ENCODE peak calls at places on chromosomes 4 and X, in four cellular contexts. V is lung, X is GM23338, P is activated B cell treated with CpG ODN at 0.5 μM for 24 hours. H is an unnamed sample.

GRCh38 chr4:41477200-41477910 is 60.6 kb upstream of the LIMCH1 start:
- DNase-seq in V (no peak), X (no peak), P (no peak), H (no peak)

GRCh38 chr4:8251110-8251883 is 18.3 kb upstream of the HTRA3 start:
- DNase-seq in V (no peak), X (no peak), P (no peak), H (no peak)

GRCh38 chr4:82604522-82604921 is 42.7 kb upstream of the TMEM150C start:
- DNase-seq in V (no peak), X (no peak), P (no peak), H (no peak)

GRCh38 chr4:13529130-13529919 is 15.0 kb downstream of the NKX3-2 start:
- DNase-seq in V (no peak), X (no peak), P (no peak), H (no peak)

GRCh38 chr4:176526704-176527103 is 206.9 kb downstream of the SPCS3 start:
- DNase-seq in V (no peak), X (no peak), P (no peak), H (no peak)

GRCh38 chrX:72216973-72217372 is 21.9 kb downstream of the ERCC6L start:
- DNase-seq in V (no peak), X (no peak), P (no peak), H (no peak)

GRCh38 chr4:96677499-96677898 is 837.6 kb downstream of the PDHA2 start:
- DNase-seq in V (no peak), X (no peak), P (no peak), H (no peak)

GRCh38 chr4:183499389-183499788 is 5.5 kb upstream of the ING2 start:
- DNase-seq in V (no peak), X (no peak), P (no peak), H (no peak)

GRCh38 chr4:96194993-96195392 is 355.1 kb downstream of the PDHA2 start:
- DNase-seq in V (no peak), X (no peak), P (no peak), H (no peak)

GRCh38 chr4:102295153-102295862 is 50.0 kb downstream of the SLC39A8 start:
- DNase-seq in V (no peak), X (no peak), P (no peak), H (no peak)

GRCh38 chr4:88705805-88706518 is 8.3 kb upstream of the NAP1L5 start:
- DNase-seq in V (no peak), X (no peak), P (no peak), H (no peak)

GRCh38 chrX:136954930-136955329 is 74.4 kb upstream of the RBMX start:
- DNase-seq in V (no peak), X (peak), P (no peak), H (no peak)

GRCh38 chr4:152464030-152464823 is 71.7 kb downstream of the FBXW7 start:
- DNase-seq in V (no peak), X (no peak), P (no peak), H (no peak)

GRCh38 chr4:41125558-41126311 is 88.6 kb downstream of the APBB2 start:
- DNase-seq in V (no peak), X (no peak), P (no peak), H (no peak)

GRCh38 chr4:2102045-2102883 is 43.1 kb downstream of the NAT8L start:
- DNase-seq in V (no peak), X (no peak), P (no peak), H (no peak)

GRCh38 chr4:118158946-118159345 is 124.7 kb downstream of the NDST3 start:
- DNase-seq in V (no peak), X (no peak), P (no peak), H (no peak)

GRCh38 chr4:7297374-7297773 is 105.0 kb downstream of the SORCS2 start:
- DNase-seq in V (no peak), X (no peak), P (no peak), H (no peak)

GRCh38 chrX:80334583-80334982 is 85.7 kb upstream of the TENT5D start:
- DNase-seq in V (no peak), X (no peak), P (no peak), H (no peak)

GRCh38 chrX:13180807-13181206 is 136.4 kb upstream of the FAM9C start:
- DNase-seq in V (no peak), X (no peak), P (no peak), H (no peak)

GRCh38 chr4:4327652-4328121 is 37.6 kb downstream of the ZBTB49 start:
- DNase-seq in V (no peak), X (peak), P (no peak), H (peak)

GRCh38 chr4:125780747-125781146 is 466.0 kb downstream of the FAT4 start:
- DNase-seq in V (no peak), X (no peak), P (no peak), H (no peak)

GRCh38 chrX:112669834-112670233 is 9.9 kb downstream of the LHFPL1 start:
- DNase-seq in V (no peak), X (no peak), P (no peak), H (no peak)

GRCh38 chr4:180827610-180828009 is 1415.6 kb upstream of the TENM3 start:
- DNase-seq in V (no peak), X (no peak), P (no peak), H (no peak)

GRCh38 chr4:18397681-18398080 is 376.1 kb upstream of the LCORL start:
- DNase-seq in V (no peak), X (peak), P (no peak), H (no peak)

GRCh38 chr4:41359069-41359769 is 102.5 kb downstream of the UCHL1 start:
- DNase-seq in V (peak), X (peak), P (no peak), H (no peak)

GRCh38 chrX:154046262-154046771 is 26.6 kb upstream of the IRAK1 start:
- DNase-seq in V (no peak), X (no peak), P (no peak), H (no peak)

GRCh38 chr4:147060171-147060931 is 114.7 kb upstream of the TTC29 start:
- DNase-seq in V (no peak), X (no peak), P (no peak), H (no peak)

GRCh38 chrX:41332408-41332987 is 1.5 kb upstream of the DDX3X start:
- DNase-seq in V (no peak), X (peak), P (no peak), H (no peak)

GRCh38 chr4:176610594-176610993 is 182.1 kb downstream of the VEGFC start:
- DNase-seq in V (no peak), X (no peak), P (no peak), H (no peak)

GRCh38 chrX:48938721-48939416 is 18.5 kb downstream of the OTUD5 start:
- DNase-seq in V (no peak), X (no peak), P (peak), H (no peak)

GRCh38 chr4:60133414-60133813 is 1066.7 kb upstream of the ADGRL3 start:
- DNase-seq in V (no peak), X (no peak), P (no peak), H (no peak)

GRCh38 chr4:75939890-75940691 is 722 bp downstream of the NAAA start:
- DNase-seq in V (peak), X (peak), P (peak), H (peak)

GRCh38 chr4:30269850-30270249 is 450.3 kb upstream of the PCDH7 start:
- DNase-seq in V (no peak), X (peak), P (no peak), H (no peak)
- TF ChIP-seq CTCF in V (no peak), X (peak), P (no peak), H (no peak)

GRCh38 chr4:140046037-140046436 is 107.9 kb downstream of the MAML3 start:
- DNase-seq in V (no peak), X (no peak), P (no peak), H (no peak)
- TF ChIP-seq CTCF in V (no peak), X (no peak), P (no peak), H (no peak)

GRCh38 chrX:134999469-134999868 is 8.7 kb downstream of the SMIM10 start:
- DNase-seq in V (no peak), X (peak), P (no peak), H (no peak)

GRCh38 chrX:135003876-135004623 is 13.3 kb downstream of the SMIM10 start:
- DNase-seq in V (peak), X (peak), P (peak), H (peak)

GRCh38 chrX:135000516-135000915 is 9.7 kb downstream of the SMIM10 start:
- DNase-seq in V (no peak), X (no peak), P (no peak), H (no peak)

DNA sequence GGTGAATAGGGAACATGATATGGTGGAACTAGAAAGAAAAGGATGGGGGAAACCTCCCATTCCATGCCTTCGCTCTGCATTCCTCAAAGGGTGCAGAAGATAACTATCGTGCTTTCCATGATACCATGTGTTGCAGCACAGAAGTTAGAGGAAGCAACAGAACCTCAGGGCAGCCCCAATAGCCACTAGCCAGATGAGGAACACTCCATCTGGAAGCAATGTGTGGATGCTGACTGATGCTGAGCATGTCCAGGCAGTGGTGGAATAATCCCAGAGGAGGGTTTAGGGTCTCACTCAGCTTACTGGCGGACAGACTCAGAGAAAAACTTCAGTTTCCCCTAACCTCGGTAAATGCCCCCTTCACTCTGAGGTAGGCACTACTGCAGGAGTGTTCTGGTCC is 7.5 kb downstream of the SMIM10 start:
- DNase-seq in V (no peak), X (no peak), P (no peak), H (no peak)
- TF ChIP-seq CTCF in V (no peak), X (no peak), P (no peak), H (no peak)

GRCh38 chr4:100848865-100849264 is 331.0 kb upstream of the EMCN start:
- DNase-seq in V (no peak), X (peak), P (no peak), H (no peak)
- TF ChIP-seq CTCF in V (no peak), X (peak), P (no peak), H (no peak)

DNA sequence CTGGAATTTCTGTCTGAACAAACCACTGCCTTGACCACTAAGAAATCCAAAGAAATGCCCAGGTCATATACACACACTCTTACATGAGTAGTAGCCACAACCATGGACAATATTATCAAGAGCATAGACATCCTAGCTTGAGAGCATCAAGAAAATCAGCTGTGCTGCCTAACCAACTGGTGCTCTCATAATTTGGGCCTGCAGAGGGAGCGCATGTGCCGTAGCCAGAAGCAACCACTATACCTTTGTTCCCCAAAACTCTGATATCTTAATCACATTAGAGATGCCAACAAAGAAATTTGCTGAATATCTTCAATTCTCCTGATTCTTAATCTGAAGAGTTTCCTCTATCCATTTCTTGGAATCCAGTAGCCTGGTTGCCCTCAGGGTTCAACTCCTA is 163.6 kb downstream of the ZNF674 start:
- DNase-seq in V (no peak), X (peak), P (no peak), H (no peak)
- TF ChIP-seq CTCF in V (no peak), X (peak), P (no peak), H (peak)